ENCODE peak calls at places on chromosome 17, in six cellular contexts. One of them, this sample, is unnamed.

GRCh38 chr17:10013360-10014112 is 108.5 kb upstream of the RCVRN start:
- DNase-seq in mucosa of descending colon: peak; percentile 35
- DNase-seq in ovary: no peak
- DNase-seq in cardiac fibroblast: no peak
- DNase-seq in suprapubic skin: no peak
- DNase-seq in A549: no peak
- DNase-seq in this sample: peak; percentile 86

GRCh38 chr17:9364837-9365430 is 210.7 kb downstream of the STX8 start:
- DNase-seq in mucosa of descending colon: no peak
- DNase-seq in ovary: no peak
- DNase-seq in cardiac fibroblast: no peak
- DNase-seq in suprapubic skin: no peak
- DNase-seq in A549: no peak
- DNase-seq in this sample: no peak

GRCh38 chr17:1683489-1683888 is 1.2 kb downstream of the PRPF8 start:
- DNase-seq in mucosa of descending colon: no peak
- DNase-seq in ovary: no peak
- DNase-seq in cardiac fibroblast: no peak
- DNase-seq in suprapubic skin: no peak
- DNase-seq in A549: no peak
- DNase-seq in this sample: no peak

GRCh38 chr17:73476890-73477350 is 165.1 kb upstream of the CDC42EP4 start:
- DNase-seq in mucosa of descending colon: no peak
- DNase-seq in ovary: no peak
- DNase-seq in cardiac fibroblast: no peak
- DNase-seq in suprapubic skin: no peak
- DNase-seq in A549: no peak
- DNase-seq in this sample: no peak

GRCh38 chr17:38578641-38579480 is 26.9 kb downstream of the SRCIN1 start:
- DNase-seq in mucosa of descending colon: no peak
- DNase-seq in ovary: no peak
- DNase-seq in cardiac fibroblast: no peak
- DNase-seq in suprapubic skin: no peak
- DNase-seq in A549: no peak
- DNase-seq in this sample: no peak

GRCh38 chr17:19410875-19411291 is at the start of gene RNF112:
- DNase-seq in mucosa of descending colon: no peak
- DNase-seq in ovary: no peak
- DNase-seq in cardiac fibroblast: peak; percentile 71
- DNase-seq in suprapubic skin: no peak
- DNase-seq in A549: no peak
- DNase-seq in this sample: no peak

GRCh38 chr17:14091367-14091766 is 22.1 kb downstream of the COX10 start:
- DNase-seq in mucosa of descending colon: no peak
- DNase-seq in ovary: no peak
- DNase-seq in cardiac fibroblast: no peak
- DNase-seq in suprapubic skin: no peak
- DNase-seq in A549: no peak
- DNase-seq in this sample: no peak

GRCh38 chr17:50100921-50101345 is 5.8 kb downstream of the PDK2 start:
- DNase-seq in mucosa of descending colon: no peak
- DNase-seq in ovary: no peak
- DNase-seq in cardiac fibroblast: no peak
- DNase-seq in suprapubic skin: no peak
- DNase-seq in A549: no peak
- DNase-seq in this sample: no peak

GRCh38 chr17:17179371-17179827 is 26.7 kb downstream of the PLD6 start:
- DNase-seq in mucosa of descending colon: no peak
- DNase-seq in ovary: no peak
- DNase-seq in cardiac fibroblast: no peak
- DNase-seq in suprapubic skin: no peak
- DNase-seq in A549: no peak
- DNase-seq in this sample: peak; percentile 80

GRCh38 chr17:32111141-32111771 is 31.0 kb upstream of the RHOT1 start:
- DNase-seq in mucosa of descending colon: peak; percentile 59
- DNase-seq in ovary: peak; percentile 64
- DNase-seq in cardiac fibroblast: peak; percentile 68
- DNase-seq in suprapubic skin: no peak
- DNase-seq in A549: peak; percentile 68
- DNase-seq in this sample: peak; percentile 34

GRCh38 chr17:798246-798645 is 16.1 kb downstream of the MRM3 start:
- DNase-seq in mucosa of descending colon: no peak
- DNase-seq in ovary: no peak
- DNase-seq in cardiac fibroblast: no peak
- DNase-seq in suprapubic skin: no peak
- DNase-seq in A549: no peak
- DNase-seq in this sample: no peak

GRCh38 chr17:31448467-31449077 is 57.1 kb downstream of the RAB11FIP4 start:
- DNase-seq in mucosa of descending colon: no peak
- DNase-seq in ovary: no peak
- DNase-seq in cardiac fibroblast: peak; percentile 57
- DNase-seq in suprapubic skin: no peak
- DNase-seq in A549: no peak
- DNase-seq in this sample: no peak

GRCh38 chr17:78346605-78347250 is 13.1 kb downstream of the SOCS3 start:
- DNase-seq in mucosa of descending colon: no peak
- DNase-seq in ovary: no peak
- DNase-seq in cardiac fibroblast: no peak
- DNase-seq in suprapubic skin: no peak
- DNase-seq in A549: no peak
- DNase-seq in this sample: no peak

GRCh38 chr17:58643147-58643546 is 48.7 kb downstream of the TEX14 start:
- DNase-seq in mucosa of descending colon: no peak
- DNase-seq in ovary: no peak
- DNase-seq in cardiac fibroblast: peak; percentile 58
- DNase-seq in suprapubic skin: no peak
- DNase-seq in A549: peak; percentile 57
- DNase-seq in this sample: no peak

GRCh38 chr17:4087911-4088693 is 54.7 kb downstream of the ZZEF1 start:
- DNase-seq in mucosa of descending colon: no peak
- DNase-seq in ovary: no peak
- DNase-seq in cardiac fibroblast: no peak
- DNase-seq in suprapubic skin: no peak
- DNase-seq in A549: no peak
- DNase-seq in this sample: no peak

GRCh38 chr17:41486316-41486715 is 3.4 kb downstream of the KRT36 start:
- DNase-seq in mucosa of descending colon: no peak
- DNase-seq in ovary: no peak
- DNase-seq in cardiac fibroblast: no peak
- DNase-seq in suprapubic skin: no peak
- DNase-seq in A549: no peak
- DNase-seq in this sample: no peak

GRCh38 chr17:48646183-48647102 is 20.3 kb upstream of the HOXB9 start:
- DNase-seq in mucosa of descending colon: peak; percentile 79
- DNase-seq in ovary: no peak
- DNase-seq in cardiac fibroblast: no peak
- DNase-seq in suprapubic skin: no peak
- DNase-seq in A549: peak; percentile 80
- DNase-seq in this sample: peak; percentile 31

GRCh38 chr17:43671755-43672502 is 10.2 kb upstream of the MEOX1 start:
- DNase-seq in mucosa of descending colon: no peak
- DNase-seq in ovary: no peak
- DNase-seq in cardiac fibroblast: no peak
- DNase-seq in suprapubic skin: no peak
- DNase-seq in A549: no peak
- DNase-seq in this sample: no peak

GRCh38 chr17:75812096-75813001 is 27.7 kb downstream of the UNK start:
- DNase-seq in mucosa of descending colon: no peak
- DNase-seq in ovary: no peak
- DNase-seq in cardiac fibroblast: no peak
- DNase-seq in suprapubic skin: peak; percentile 65
- DNase-seq in A549: no peak
- DNase-seq in this sample: no peak

GRCh38 chr17:29567362-29568330 is 809 bp upstream of the ABHD15 start:
- DNase-seq in mucosa of descending colon: peak; percentile 72
- DNase-seq in ovary: peak; percentile 58
- DNase-seq in cardiac fibroblast: peak; percentile 38
- DNase-seq in suprapubic skin: peak; percentile 83
- DNase-seq in A549: peak; percentile 85
- DNase-seq in this sample: peak; percentile 89

GRCh38 chr17:2235792-2236365 is 67.7 kb downstream of the SMG6 start:
- DNase-seq in mucosa of descending colon: no peak
- DNase-seq in ovary: no peak
- DNase-seq in cardiac fibroblast: peak; percentile 76
- DNase-seq in suprapubic skin: no peak
- DNase-seq in A549: no peak
- DNase-seq in this sample: no peak

GRCh38 chr17:60744355-60744958 is 66.8 kb downstream of the BCAS3 start:
- DNase-seq in mucosa of descending colon: no peak
- DNase-seq in ovary: no peak
- DNase-seq in cardiac fibroblast: no peak
- DNase-seq in suprapubic skin: no peak
- DNase-seq in A549: no peak
- DNase-seq in this sample: no peak

GRCh38 chr17:29929006-29929543 is 953 bp downstream of the SSH2 start:
- DNase-seq in mucosa of descending colon: peak; percentile 75
- DNase-seq in ovary: no peak
- DNase-seq in cardiac fibroblast: no peak
- DNase-seq in suprapubic skin: no peak
- DNase-seq in A549: peak; percentile 57
- DNase-seq in this sample: peak; percentile 51

GRCh38 chr17:15351925-15352324 is 10.5 kb upstream of the TEKT3 start:
- DNase-seq in mucosa of descending colon: no peak
- DNase-seq in ovary: no peak
- DNase-seq in cardiac fibroblast: peak; percentile 84
- DNase-seq in suprapubic skin: no peak
- DNase-seq in A549: peak; percentile 76
- DNase-seq in this sample: no peak

GRCh38 chr17:27551701-27552466 is 79.1 kb upstream of the LGALS9 start:
- DNase-seq in mucosa of descending colon: peak; percentile 54
- DNase-seq in ovary: no peak
- DNase-seq in cardiac fibroblast: no peak
- DNase-seq in suprapubic skin: no peak
- DNase-seq in A549: peak; percentile 93
- DNase-seq in this sample: no peak

GRCh38 chr17:61130320-61130719 is 269.3 kb upstream of the TBX2 start:
- DNase-seq in mucosa of descending colon: no peak
- DNase-seq in ovary: no peak
- DNase-seq in cardiac fibroblast: no peak
- DNase-seq in suprapubic skin: no peak
- DNase-seq in A549: no peak
- DNase-seq in this sample: no peak

GRCh38 chr17:56222255-56222654 is 69.0 kb downstream of the ANKFN1 start:
- DNase-seq in mucosa of descending colon: no peak
- DNase-seq in ovary: no peak
- DNase-seq in cardiac fibroblast: no peak
- DNase-seq in suprapubic skin: no peak
- DNase-seq in A549: no peak
- DNase-seq in this sample: no peak

DNA sequence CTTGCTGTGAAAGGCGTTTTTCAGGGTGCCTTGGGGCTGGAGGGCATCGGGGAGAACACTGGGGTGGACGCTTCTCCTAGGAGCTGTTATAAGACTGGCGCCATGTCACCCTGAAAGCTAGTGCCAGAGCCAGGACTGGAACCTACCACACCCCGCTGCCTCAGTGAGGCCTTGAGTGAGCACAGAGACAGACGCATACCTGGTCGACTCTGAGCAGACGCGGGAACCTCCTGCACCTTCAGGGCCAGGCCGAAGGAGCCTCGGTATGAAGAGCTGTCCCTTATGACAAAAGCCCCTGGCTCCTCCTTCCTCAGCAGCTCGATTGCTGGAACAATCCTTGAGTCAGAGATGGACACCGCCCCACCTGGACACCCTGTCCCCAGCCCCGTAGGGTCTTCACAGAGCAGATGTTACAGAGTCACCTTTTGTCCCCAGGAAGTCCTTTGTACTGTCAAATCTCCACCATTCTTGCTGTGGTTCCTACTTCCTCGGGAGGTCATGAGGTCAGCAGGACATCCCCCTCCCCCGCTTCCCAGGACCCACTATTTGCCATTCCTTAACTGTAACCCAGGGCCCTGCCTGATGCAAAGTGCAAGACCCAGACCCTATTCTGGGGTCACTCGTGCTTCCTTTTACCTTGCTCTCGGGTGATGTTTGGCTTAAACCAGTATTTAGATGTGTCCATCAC is 17.0 kb downstream of the TNS4 start:
- DNase-seq in mucosa of descending colon: no peak
- DNase-seq in ovary: peak; percentile 24
- DNase-seq in cardiac fibroblast: no peak
- DNase-seq in suprapubic skin: no peak
- DNase-seq in A549: no peak
- DNase-seq in this sample: no peak
- H3K4me3 ChIP-seq in mucosa of descending colon: no peak overlapping the region
- H3K4me3 ChIP-seq in ovary: no peak overlapping the region
- H3K4me3 ChIP-seq in cardiac fibroblast: no peak overlapping the region
- H3K4me3 ChIP-seq in suprapubic skin: no peak overlapping the region
- H3K4me3 ChIP-seq in A549: no peak overlapping the region
- H3K4me3 ChIP-seq in this sample: no peak overlapping the region

DNA sequence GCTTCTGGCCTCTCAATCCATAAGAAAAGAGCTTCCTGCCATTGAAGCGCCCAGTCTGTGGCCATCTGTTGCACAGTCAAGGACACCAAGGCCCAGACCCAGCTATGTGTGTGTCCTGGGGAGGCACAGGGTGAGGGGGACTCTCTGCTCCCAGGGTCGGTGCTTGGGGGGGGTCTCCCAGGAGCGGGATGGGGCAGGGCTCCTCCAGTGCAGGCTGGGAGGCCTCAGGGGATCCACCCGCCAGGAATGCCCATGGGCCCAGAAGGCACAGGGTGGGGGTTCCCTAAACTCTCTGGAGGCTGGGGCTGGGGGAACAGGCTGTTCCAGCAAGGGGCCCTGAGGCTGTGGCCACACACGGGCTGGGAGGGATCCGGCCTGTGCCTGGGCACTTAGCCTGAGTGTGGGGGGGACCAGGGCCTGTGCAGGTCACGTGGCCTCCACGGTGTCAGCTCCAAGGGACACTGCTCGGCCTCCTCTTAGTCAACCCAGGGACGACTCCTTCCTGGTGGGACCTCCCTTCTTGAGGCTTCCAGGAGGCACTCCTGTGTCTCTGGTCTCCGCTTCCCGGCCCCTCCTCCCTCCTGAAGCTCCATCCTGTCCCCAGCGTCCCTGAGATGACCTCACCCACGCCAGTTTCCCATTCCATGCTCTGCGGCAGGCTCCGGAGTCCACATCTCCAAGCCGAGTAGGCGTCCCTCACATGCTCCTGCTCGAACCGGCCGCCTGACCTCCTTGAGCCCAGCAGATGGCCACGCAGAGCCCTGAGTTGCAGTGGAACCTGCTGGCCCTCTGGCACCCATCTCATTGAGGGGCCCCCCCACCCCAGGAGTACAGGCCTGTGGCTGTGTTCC is 23.1 kb upstream of the BAHCC1 start:
- DNase-seq in mucosa of descending colon: no peak
- DNase-seq in ovary: no peak
- DNase-seq in cardiac fibroblast: peak; percentile 65
- DNase-seq in suprapubic skin: no peak
- DNase-seq in A549: peak; percentile 77
- DNase-seq in this sample: no peak
- TF ChIP-seq CTCF in mucosa of descending colon: no peak
- TF ChIP-seq CTCF in ovary: no peak
- TF ChIP-seq CTCF in cardiac fibroblast: peak; percentile 32
- TF ChIP-seq CTCF in suprapubic skin: peak; percentile 22
- TF ChIP-seq CTCF in A549: peak; percentile 55
- TF ChIP-seq CTCF in this sample: no peak

GRCh38 chr17:7862692-7863437 is 5.1 kb downstream of the CYB5D1 start:
- DNase-seq in mucosa of descending colon: peak; percentile 76
- DNase-seq in ovary: peak; percentile 52
- DNase-seq in cardiac fibroblast: peak; percentile 70
- DNase-seq in suprapubic skin: no peak
- DNase-seq in A549: peak; percentile 66
- DNase-seq in this sample: no peak
- H3K4me3 ChIP-seq in mucosa of descending colon: no peak overlapping the region
- H3K4me3 ChIP-seq in ovary: no peak overlapping the region
- H3K4me3 ChIP-seq in cardiac fibroblast: no peak overlapping the region
- H3K4me3 ChIP-seq in suprapubic skin: no peak overlapping the region
- H3K4me3 ChIP-seq in A549: no peak overlapping the region
- H3K4me3 ChIP-seq in this sample: no peak overlapping the region

GRCh38 chr17:7328840-7329359 is at the start of gene NEURL4:
- DNase-seq in mucosa of descending colon: peak; percentile 40
- DNase-seq in ovary: no peak
- DNase-seq in cardiac fibroblast: no peak
- DNase-seq in suprapubic skin: peak; percentile 64
- DNase-seq in A549: peak; percentile 44
- DNase-seq in this sample: peak; percentile 51
- TF ChIP-seq CTCF in mucosa of descending colon: no peak
- TF ChIP-seq CTCF in ovary: no peak
- TF ChIP-seq CTCF in cardiac fibroblast: no peak
- TF ChIP-seq CTCF in suprapubic skin: no peak
- TF ChIP-seq CTCF in A549: no peak
- TF ChIP-seq CTCF in this sample: no peak